ENCODE peak calls at places on chromosomes 7 and 10, in four cellular contexts. R is HEK293T, X is HepG2, N is GM12878. H is an unnamed sample.

GRCh38 chr7:104650991-104651680 is 322.7 kb downstream of the LHFPL3 start:
- DNase-seq in R (no peak), X (no peak), N (no peak), H (no peak)

GRCh38 chr7:5445991-5446594 is 22.5 kb upstream of the TNRC18 start:
- DNase-seq in R (no peak), X (peak), N (no peak), H (no peak)

GRCh38 chr10:23331567-23332290 is 12.9 kb downstream of the C10orf67 start:
- DNase-seq in R (no peak), X (no peak), N (no peak), H (no peak)

GRCh38 chr10:24349379-24350110 is 140.6 kb downstream of the KIAA1217 start:
- DNase-seq in R (no peak), X (no peak), N (no peak), H (no peak)

GRCh38 chr7:92904292-92905131 is 68.1 kb upstream of the CDK6 start:
- DNase-seq in R (no peak), X (peak), N (peak), H (peak)

GRCh38 chr7:50362712-50363282 is 58.3 kb downstream of the IKZF1 start:
- DNase-seq in R (no peak), X (no peak), N (no peak), H (no peak)

GRCh38 chr10:33139191-33139646 is 181.2 kb upstream of the ITGB1 start:
- DNase-seq in R (no peak), X (no peak), N (no peak), H (no peak)

GRCh38 chr7:5502726-5503243 is 79.2 kb upstream of the TNRC18 start:
- DNase-seq in R (no peak), X (no peak), N (no peak), H (no peak)

GRCh38 chr10:17232276-17232987 is 4.4 kb downstream of the VIM start:
- DNase-seq in R (no peak), X (no peak), N (peak), H (no peak)

GRCh38 chr10:109914966-109915365 is 8.3 kb downstream of the XPNPEP1 start:
- DNase-seq in R (no peak), X (peak), N (peak), H (no peak)

GRCh38 chr7:51053194-51053925 is 263.2 kb downstream of the COBL start:
- DNase-seq in R (no peak), X (no peak), N (no peak), H (no peak)

GRCh38 chr7:128025380-128025779 is 5.9 kb downstream of the LRRC4 start:
- DNase-seq in R (no peak), X (no peak), N (no peak), H (no peak)

GRCh38 chr7:151595702-151596340 is 76.1 kb upstream of the RHEB start:
- DNase-seq in R (no peak), X (no peak), N (no peak), H (no peak)

GRCh38 chr10:88063861-88064521 is 200.6 kb downstream of the PTEN start:
- DNase-seq in R (no peak), X (no peak), N (no peak), H (no peak)

GRCh38 chr10:76942556-76943416 is 694.8 kb downstream of the KCNMA1 start:
- DNase-seq in R (no peak), X (no peak), N (no peak), H (no peak)

GRCh38 chr7:16846611-16847165 is 35.1 kb downstream of the AGR3 start:
- DNase-seq in R (no peak), X (no peak), N (no peak), H (no peak)

GRCh38 chr7:100894860-100895700 is 608 bp downstream of the ACHE start:
- DNase-seq in R (peak), X (no peak), N (no peak), H (peak)

GRCh38 chr10:88385601-88386203 is 197.4 kb downstream of the RNLS start:
- DNase-seq in R (no peak), X (peak), N (peak), H (no peak)

GRCh38 chr7:55641273-55641691 is 69.0 kb upstream of the VOPP1 start:
- DNase-seq in R (peak), X (peak), N (peak), H (peak)

GRCh38 chr10:94292448-94293118 is 70.2 kb downstream of the NOC3L start:
- DNase-seq in R (no peak), X (no peak), N (no peak), H (no peak)

GRCh38 chr10:25444266-25444665 is 269.5 kb downstream of the GPR158 start:
- DNase-seq in R (no peak), X (no peak), N (no peak), H (no peak)

GRCh38 chr10:65911431-65911830 is 1014.4 kb upstream of the LRRTM3 start:
- DNase-seq in R (no peak), X (no peak), N (no peak), H (no peak)

GRCh38 chr7:23863209-23863798 is 153.3 kb downstream of the STK31 start:
- DNase-seq in R (peak), X (peak), N (no peak), H (peak)

GRCh38 chr10:132628966-132629900 is 91.6 kb downstream of the INPP5A start:
- DNase-seq in R (no peak), X (no peak), N (no peak), H (no peak)

GRCh38 chr7:105800442-105800841 is 76.0 kb downstream of the ATXN7L1 start:
- DNase-seq in R (no peak), X (no peak), N (peak), H (no peak)

GRCh38 chr10:27618906-27619305 is 114.8 kb downstream of the RAB18 start:
- DNase-seq in R (no peak), X (no peak), N (no peak), H (no peak)
- TF ChIP-seq FOXK2 in R (no peak), X (no peak), N (no peak), H (no peak)

GRCh38 chr7:44223362-44224114 is 22.8 kb downstream of the YKT6 start:
- DNase-seq in R (no peak), X (no peak), N (no peak), H (no peak)
- TF ChIP-seq FOXM1 in R (no peak), X (no peak), N (no peak), H (no peak)

GRCh38 chr7:2928613-2929311 is 84.7 kb upstream of the GNA12 start:
- DNase-seq in R (no peak), X (no peak), N (no peak), H (no peak)
- TF ChIP-seq FOXK2 in R (no peak), X (no peak), N (no peak), H (no peak)

DNA sequence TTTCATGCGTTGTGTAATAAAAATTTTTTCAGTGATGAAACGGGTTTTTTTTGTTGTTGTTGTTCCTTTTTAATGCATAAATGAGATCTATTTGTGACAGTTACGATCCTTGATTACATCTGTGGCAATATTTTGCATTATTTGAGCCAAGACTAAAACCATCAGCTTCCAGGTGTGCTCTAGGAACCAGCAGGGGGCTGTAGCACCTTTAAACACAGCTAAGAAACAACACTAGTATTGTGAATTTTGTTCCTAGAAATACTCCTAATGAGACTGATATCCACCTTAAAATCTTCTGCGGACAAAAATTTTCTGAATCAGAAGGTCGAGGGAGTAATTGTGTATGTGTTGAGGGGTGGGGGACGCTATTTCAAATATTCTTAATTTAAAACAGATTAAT is 52.6 kb downstream of the FGFBP3 start:
- DNase-seq in R (no peak), X (peak), N (no peak), H (no peak)
- TF ChIP-seq FOXM1 in R (no peak), X (no peak), N (no peak), H (no peak)

GRCh38 chr7:35003679-35004278 is 33.5 kb downstream of the DPY19L1 start:
- DNase-seq in R (no peak), X (peak), N (no peak), H (peak)
- TF ChIP-seq FOXK2 in R (no peak), X (no peak), N (no peak), H (no peak)

H was measured in K562.